ENCODE peak calls at places on chromosome 21, in eight cellular contexts. G is GM04504; K is adrenal gland; F is sciatic nerve; A is activated CD4-positive, CD25-positive, alpha-beta regulatory T cell treated with anti-CD3 and anti-CD28 coated beads, Interleukin-2, amount 50 U/mL, for 16 hours; W is osteocyte; N is stimulated activated CD8-positive, alpha-beta memory T cell treated with anti-CD3 and anti-CD28 coated beads, Interleukin-15, amount 100 ng/mL, for 24 hours; L is amniotic stem cell. U is an unnamed sample.

GRCh38 chr21:37971390-37971789 is 55.1 kb upstream of the KCNJ6 start:
- DNase-seq in F (no peak), A (no peak), K (no peak), L (no peak), G (no peak), N (no peak), W (no peak), U (no peak)

GRCh38 chr21:36917487-36918158 is 48.8 kb downstream of the HLCS start:
- DNase-seq in G (no peak), K (peak), L (peak), A (no peak), N (no peak), F (no peak), W (peak), U (no peak)

GRCh38 chr21:28018741-28019669 is 973.7 kb downstream of the LTN1 start:
- DNase-seq in L (no peak), N (no peak), G (no peak), K (no peak), F (no peak), W (no peak), A (no peak), U (no peak)

GRCh38 chr21:32214654-32215305 is 64.1 kb downstream of the MIS18A start:
- DNase-seq in K (no peak), L (no peak), G (no peak), N (no peak), W (peak), A (no peak), F (no peak), U (no peak)

GRCh38 chr21:26782754-26783153 is 62.5 kb downstream of the ADAMTS1 start:
- DNase-seq in W (no peak), N (no peak), F (no peak), L (no peak), A (no peak), G (no peak), K (no peak), U (no peak)

GRCh38 chr21:15397258-15397657 is 332.5 kb upstream of the NRIP1 start:
- DNase-seq in F (no peak), W (no peak), N (no peak), L (no peak), A (no peak), K (no peak), G (no peak), U (no peak)

GRCh38 chr21:45833437-45833836 is 148.1 kb upstream of the COL6A1 start:
- DNase-seq in F (no peak), A (no peak), K (no peak), G (no peak), L (no peak), W (peak), N (no peak), U (no peak)

GRCh38 chr21:14923468-14923867 is 141.3 kb downstream of the NRIP1 start:
- DNase-seq in K (no peak), G (no peak), F (no peak), N (no peak), A (no peak), W (no peak), L (no peak), U (no peak)

GRCh38 chr21:34367320-34367935 is 3.6 kb downstream of the KCNE2 start:
- DNase-seq in W (peak), N (no peak), F (peak), L (peak), G (peak), K (peak), A (peak), U (peak)

GRCh38 chr21:41361786-41362604 is at the start of gene MX2:
- DNase-seq in F (peak), A (peak), N (no peak), G (peak), L (no peak), W (peak), K (peak), U (peak)

GRCh38 chr21:35925497-35925896 is 134.8 kb downstream of the SETD4 start:
- DNase-seq in K (peak), F (no peak), G (no peak), A (no peak), L (no peak), W (no peak), N (no peak), U (peak)